ENCODE peak calls at places on chromosomes 13 and 19, in nine cellular contexts. R is hepatocyte, P is psoas muscle, O is astrocyte, H is heart right ventricle, U is AG04449, W is dorsolateral prefrontal cortex, T is thyroid gland, Z is AG04450. I is an unnamed sample.

GRCh38 chr19:13825489-13826475 is 30.5 kb downstream of the ZSWIM4 start:
- DNase-seq in P (no peak), O (no peak), H (no peak), Z (no peak), R (peak), W (no peak), T (no peak), U (no peak), I (no peak)

GRCh38 chr19:31253816-31254551 is 95.3 kb downstream of the TSHZ3 start:
- DNase-seq in U (no peak), P (peak), W (no peak), O (peak), R (peak), T (peak), H (no peak), Z (peak), I (no peak)

GRCh38 chr19:55069137-55069858 is 6.3 kb upstream of the RDH13 start:
- DNase-seq in R (peak), U (no peak), W (no peak), T (peak), Z (no peak), O (no peak), P (no peak), H (peak), I (no peak)

GRCh38 chr19:34186205-34186604 is 13.9 kb downstream of the LSM14A start:
- DNase-seq in R (no peak), W (no peak), U (no peak), Z (no peak), T (no peak), O (no peak), H (no peak), P (no peak), I (no peak)

GRCh38 chr13:33145667-33146066 is 129.4 kb downstream of the KL start:
- DNase-seq in W (no peak), O (no peak), Z (no peak), U (no peak), R (no peak), H (no peak), T (no peak), P (no peak), I (peak)

GRCh38 chr13:98273824-98274786 is 97.0 kb upstream of the RNF113B start:
- DNase-seq in O (no peak), T (peak), Z (no peak), H (no peak), R (no peak), U (no peak), W (no peak), P (no peak), I (no peak)

GRCh38 chr19:12885749-12886706 is 973 bp downstream of the KLF1 start:
- DNase-seq in W (no peak), H (no peak), T (no peak), R (no peak), O (no peak), P (no peak), Z (no peak), U (no peak), I (no peak)

GRCh38 chr19:5948697-5949564 is 29.0 kb downstream of the RANBP3 start:
- DNase-seq in H (no peak), R (no peak), U (no peak), T (peak), W (no peak), P (no peak), Z (no peak), O (no peak), I (no peak)

GRCh38 chr19:21322528-21322927 is 6.7 kb downstream of the ZNF708 start:
- DNase-seq in R (no peak), P (no peak), U (no peak), H (peak), T (no peak), Z (no peak), O (peak), W (peak), I (no peak)

GRCh38 chr19:35330475-35330874 is 1.5 kb downstream of the CD22 start:
- DNase-seq in H (no peak), T (no peak), R (no peak), O (no peak), Z (no peak), U (no peak), W (no peak), P (no peak), I (peak)

GRCh38 chr13:41502676-41503075 is 45.3 kb downstream of the RGCC start:
- DNase-seq in P (no peak), O (no peak), Z (no peak), R (no peak), U (no peak), H (no peak), T (no peak), W (no peak), I (peak)

GRCh38 chr13:41506312-41506711 is 49.0 kb downstream of the RGCC start:
- DNase-seq in W (no peak), H (no peak), R (no peak), U (no peak), O (no peak), P (no peak), T (no peak), Z (no peak), I (no peak)

GRCh38 chr13:41503386-41503785 is 46.0 kb downstream of the RGCC start:
- DNase-seq in R (no peak), O (no peak), U (no peak), T (no peak), H (no peak), Z (no peak), W (no peak), P (no peak), I (no peak)

GRCh38 chr13:41502021-41502420 is 44.7 kb downstream of the RGCC start:
- DNase-seq in W (no peak), O (no peak), Z (no peak), U (no peak), P (no peak), T (no peak), H (no peak), R (no peak), I (no peak)

DNA sequence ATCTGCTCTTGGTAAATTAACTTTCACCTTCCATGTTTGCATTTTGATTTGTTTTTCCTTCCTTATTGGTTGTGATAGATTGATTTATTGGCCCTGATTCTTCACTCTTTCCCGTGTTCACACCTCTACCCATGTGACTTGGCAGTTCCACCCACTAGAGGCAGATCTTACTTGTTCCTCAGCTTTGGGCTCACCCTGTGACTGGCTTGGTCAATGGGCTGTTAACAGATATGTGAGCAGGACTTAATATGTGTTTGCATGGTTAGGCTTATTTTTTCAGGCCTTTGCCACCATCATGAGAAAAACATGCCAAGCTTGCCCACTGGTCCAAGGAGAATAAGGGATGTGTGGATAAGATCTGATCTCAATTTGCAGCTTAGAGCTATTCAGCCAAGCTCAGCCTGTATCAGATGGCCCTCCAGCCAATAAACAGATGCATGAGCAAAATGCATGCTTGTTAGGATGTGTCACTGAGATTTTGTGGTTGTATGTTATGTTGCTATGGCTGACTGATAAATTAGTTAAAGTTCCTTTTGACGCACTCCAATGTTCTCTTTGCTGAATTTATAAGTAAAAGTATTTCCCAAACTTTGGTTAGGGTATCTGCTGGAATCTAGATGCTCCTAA is 48.0 kb downstream of the RGCC start:
- DNase-seq in U (peak), P (no peak), T (no peak), W (no peak), R (no peak), Z (peak), O (peak), H (no peak), I (no peak)
- TF ChIP-seq CTCF in U (no peak), P (no peak), T (no peak), W (no peak), R (no peak), Z (no peak), O (no peak), H (no peak), I (no peak)

DNA sequence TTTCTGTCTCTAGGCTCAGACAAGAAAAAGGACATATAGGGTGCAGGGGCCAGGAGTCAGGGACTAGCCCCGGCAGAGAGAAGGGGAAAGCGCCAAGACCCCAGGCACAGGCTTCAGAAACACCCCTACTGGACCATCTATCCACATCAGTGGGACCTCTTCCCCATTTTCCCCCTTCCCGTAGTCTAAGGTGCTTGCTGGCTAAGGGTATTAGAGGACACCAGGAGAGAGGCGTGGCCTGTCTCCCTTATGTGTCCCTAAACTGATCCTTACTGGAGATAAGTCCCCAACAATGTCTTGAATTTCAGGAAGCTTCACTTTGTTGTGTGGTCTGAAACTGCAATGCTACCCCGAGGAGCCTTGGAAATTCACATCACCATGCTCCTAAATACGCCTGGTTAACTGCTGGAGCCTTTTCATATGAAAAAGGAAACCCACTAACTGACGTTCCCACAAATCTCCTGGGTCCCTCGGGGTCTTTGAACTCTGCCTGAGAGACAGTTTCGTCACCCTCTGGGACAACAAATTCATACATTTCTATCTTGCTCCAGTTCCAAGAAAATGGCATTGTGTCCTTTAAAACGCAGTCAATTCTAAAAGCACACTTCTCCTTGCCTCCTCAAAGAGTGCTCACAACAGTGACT is 197.7 kb downstream of the COL4A1 start:
- DNase-seq in T (no peak), W (no peak), U (no peak), P (no peak), O (no peak), H (no peak), Z (no peak), R (no peak), I (no peak)
- H3K4me3 ChIP-seq in T (no peak), W (no peak), U (no peak), P (no peak), O (peak), H (no peak), Z (no peak), R (no peak), I (no peak)

DNA sequence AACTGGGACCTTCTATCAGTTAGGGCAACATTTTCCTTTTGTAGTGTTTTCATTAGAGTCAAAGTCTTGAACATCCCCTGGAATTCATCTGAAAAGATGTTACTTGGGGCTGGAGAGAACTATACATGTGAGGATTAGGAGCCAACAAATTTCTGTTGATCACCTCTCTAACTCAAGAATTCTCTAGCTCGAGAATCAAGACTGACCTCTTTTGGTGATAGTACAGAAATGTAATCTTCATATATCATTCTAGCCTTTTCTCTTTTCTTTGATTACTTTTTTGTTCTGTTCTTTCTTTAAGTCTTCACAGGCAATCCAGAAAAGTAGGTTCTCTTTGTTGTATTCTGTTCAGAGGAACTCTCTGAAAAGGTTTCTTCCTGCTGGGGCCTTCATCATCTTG is 26.4 kb downstream of the ELF1 start:
- DNase-seq in O (no peak), H (no peak), Z (no peak), U (no peak), R (no peak), T (no peak), W (no peak), P (no peak), I (no peak)
- TF ChIP-seq CTCF in O (no peak), H (peak), Z (no peak), U (no peak), R (peak), T (peak), W (peak), P (no peak), I (peak)

GRCh38 chr13:105342421-105342820 is 1193.0 kb downstream of the EFNB2 start:
- DNase-seq in W (no peak), P (no peak), H (no peak), Z (no peak), R (no peak), O (peak), U (no peak), T (no peak), I (no peak)
- H3K4me3 ChIP-seq in W (no peak), P (no peak), H (no peak), Z (no peak), R (no peak), O (no peak), U (no peak), T (no peak), I (no peak)

GRCh38 chr19:38849147-38849745 is 540 bp downstream of the HNRNPL start:
- DNase-seq in R (peak), P (peak), T (peak), U (no peak), W (peak), H (peak), Z (peak), O (peak), I (peak)

GRCh38 chr19:38848299-38849146 is 1.3 kb downstream of the HNRNPL start:
- DNase-seq in W (no peak), R (peak), Z (no peak), U (no peak), O (no peak), H (no peak), T (no peak), P (no peak), I (no peak)

GRCh38 chr19:38850231-38850975 is 617 bp upstream of the HNRNPL start:
- DNase-seq in Z (peak), W (peak), U (peak), O (peak), P (peak), T (peak), H (peak), R (peak), I (peak)

GRCh38 chr19:38850976-38851621 is 1.3 kb upstream of the HNRNPL start:
- DNase-seq in P (no peak), H (peak), T (no peak), O (no peak), W (no peak), U (no peak), Z (no peak), R (peak), I (peak)

DNA sequence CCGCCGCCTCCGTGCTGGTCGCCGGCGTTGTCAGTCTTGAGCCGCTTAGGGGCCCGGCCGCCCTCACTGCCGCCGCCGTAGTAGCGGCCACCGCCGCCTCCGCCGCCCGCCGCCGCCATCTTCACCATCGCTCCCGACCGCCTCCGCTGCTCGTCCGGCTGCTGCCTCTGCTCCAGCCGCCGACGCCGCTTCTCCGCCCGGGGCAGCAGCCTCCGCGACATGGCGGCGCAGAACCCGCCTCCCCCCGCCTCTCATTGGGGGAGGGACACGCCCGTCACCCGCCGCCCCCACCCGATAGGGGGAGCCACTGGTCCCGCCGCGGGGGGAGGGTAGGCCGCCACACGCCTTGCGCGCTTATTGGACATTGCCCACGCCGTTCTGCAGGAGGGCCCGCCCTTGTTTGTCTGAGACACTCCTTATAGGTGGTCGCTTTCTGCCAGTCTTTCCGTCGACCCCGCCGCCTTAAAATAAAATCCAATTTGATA is at the start of gene HNRNPL:
- DNase-seq in T (no peak), Z (no peak), U (no peak), H (no peak), W (no peak), O (no peak), R (no peak), P (peak), I (peak)
- TF ChIP-seq CTCF in T (no peak), Z (peak), U (peak), H (peak), W (peak), O (no peak), R (peak), P (peak), I (peak)

DNA sequence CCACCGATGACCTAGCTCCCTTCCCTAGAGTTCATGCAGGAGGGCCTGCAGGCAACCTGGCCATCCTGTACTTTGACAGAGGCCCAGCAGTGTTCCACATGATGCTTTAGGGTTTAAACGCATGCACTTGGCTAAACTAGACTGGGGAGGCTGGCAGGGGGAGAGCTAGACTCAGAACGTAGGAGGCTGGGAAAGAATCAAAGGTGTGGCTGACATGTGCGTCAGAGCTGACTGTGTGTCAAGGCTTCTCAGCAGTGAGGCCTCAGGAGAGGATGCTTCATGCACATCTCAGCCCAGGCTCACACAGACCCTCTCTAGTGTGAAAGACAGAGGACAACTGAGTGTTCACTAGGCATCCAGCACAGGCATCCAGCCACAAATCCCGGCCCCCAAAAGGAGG is 28.7 kb downstream of the DNMT1 start:
- DNase-seq in Z (no peak), W (no peak), U (no peak), H (no peak), R (no peak), P (no peak), T (no peak), O (no peak), I (no peak)
- H3K4me3 ChIP-seq in Z (no peak), W (no peak), U (no peak), H (no peak), R (no peak), P (no peak), T (no peak), O (no peak), I (no peak)

DNA sequence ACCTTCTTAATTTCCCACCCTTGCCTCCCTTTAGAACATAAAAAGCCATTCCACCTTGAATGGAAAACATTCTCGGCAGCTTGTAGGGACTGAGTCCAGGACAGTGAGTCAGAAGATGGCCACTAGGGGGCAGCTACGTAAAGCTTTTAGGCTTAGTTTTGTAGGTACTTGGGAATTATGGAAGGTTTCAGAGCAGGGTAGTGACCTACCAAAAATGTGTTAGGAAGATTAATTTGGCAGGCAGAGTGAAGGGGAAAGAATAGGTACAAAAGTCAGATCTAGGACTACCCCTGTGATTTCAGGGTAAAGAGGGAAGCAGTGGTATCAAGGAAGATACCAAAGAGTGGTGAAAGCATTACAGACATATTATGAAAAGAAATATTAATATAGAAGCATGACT is 198.4 kb downstream of the NDFIP2 start:
- DNase-seq in Z (peak), T (peak), W (peak), R (peak), O (peak), U (no peak), P (peak), H (peak), I (no peak)
- TF ChIP-seq CTCF in Z (peak), T (peak), W (peak), R (peak), O (peak), U (peak), P (peak), H (peak), I (peak)

GRCh38 chr13:110807546-110807945 is 94.0 kb downstream of the ING1 start:
- DNase-seq in W (no peak), H (no peak), P (no peak), U (no peak), O (no peak), T (no peak), Z (no peak), R (no peak), I (no peak)
- H3K4me3 ChIP-seq in W (no peak), H (no peak), P (no peak), U (no peak), O (no peak), T (no peak), Z (no peak), R (no peak), I (no peak)

I was measured in GM06990.